ENCODE peak calls at places on chromosomes 16 and 17, in seven cellular contexts. A is pancreas; V is left ventricle myocardium inferior; D is right atrium auricular region; N is adrenal gland; C is CD8-positive, alpha-beta T cell; H is brain microvascular endothelial cell. J is an unnamed sample. For H3K27me3, the result is how much of the 10 kb centered on the place peaks cover.

GRCh38 chr17:55266958-55267688 is 2.4 kb downstream of the HLF start:
- DNase-seq in A (no peak), V (no peak), D (no peak), N (no peak), C (no peak), H (no peak), J (no peak)

GRCh38 chr17:37555386-37555785 is 53.8 kb downstream of the SYNRG start:
- DNase-seq in A (no peak), V (no peak), D (no peak), N (no peak), C (no peak), H (no peak), J (no peak)

GRCh38 chr16:84795338-84796053 is 24.3 kb upstream of the CRISPLD2 start:
- DNase-seq in A (peak), V (peak), D (peak), N (peak), C (no peak), H (peak), J (peak)

GRCh38 chr16:89921699-89922476 is 1.3 kb upstream of the TUBB3 start:
- DNase-seq in A (no peak), V (peak), D (peak), N (peak), C (no peak), H (peak), J (peak)

GRCh38 chr17:50087246-50087911 is 7.8 kb upstream of the PDK2 start:
- DNase-seq in A (peak), V (peak), D (peak), N (peak), C (peak), H (peak), J (peak)

GRCh38 chr16:53766304-53767016 is 62.5 kb downstream of the FTO start:
- DNase-seq in A (no peak), V (no peak), D (no peak), N (peak), C (no peak), H (peak), J (no peak)

GRCh38 chr17:2192367-2193028 is 111.1 kb downstream of the SMG6 start:
- DNase-seq in A (no peak), V (no peak), D (no peak), N (no peak), C (peak), H (peak), J (no peak)

GRCh38 chr17:70144260-70144846 is 25.0 kb upstream of the KCNJ2 start:
- DNase-seq in A (no peak), V (no peak), D (no peak), N (no peak), C (no peak), H (no peak), J (no peak)

GRCh38 chr16:25089346-25089745 is 22.2 kb upstream of the LCMT1 start:
- DNase-seq in A (no peak), V (no peak), D (no peak), N (no peak), C (no peak), H (no peak), J (no peak)

GRCh38 chr16:1102921-1103648 is 7.0 kb upstream of the C1QTNF8 start:
- DNase-seq in A (peak), V (peak), D (peak), N (peak), C (peak), H (no peak), J (peak)

GRCh38 chr17:3973498-3974137 is 9.4 kb upstream of the ATP2A3 start:
- DNase-seq in A (no peak), V (no peak), D (no peak), N (no peak), C (no peak), H (no peak), J (no peak)

GRCh38 chr16:52546291-52546941 is 527 bp downstream of the TOX3 start:
- DNase-seq in A (no peak), V (no peak), D (no peak), N (no peak), C (no peak), H (no peak), J (no peak)

GRCh38 chr17:81951785-81952684 is 5.0 kb upstream of the MYADML2 start:
- DNase-seq in A (no peak), V (no peak), D (no peak), N (no peak), C (no peak), H (no peak), J (no peak)

GRCh38 chr17:47955497-47956461 is 1.9 kb downstream of the PRR15L start:
- DNase-seq in A (peak), V (no peak), D (no peak), N (no peak), C (no peak), H (no peak), J (peak)

GRCh38 chr17:1039119-1039507 is 42.2 kb downstream of the TIMM22 start:
- DNase-seq in A (no peak), V (no peak), D (no peak), N (no peak), C (no peak), H (no peak), J (no peak)

GRCh38 chr16:14458576-14458975 is 171.5 kb downstream of the PARN start:
- DNase-seq in A (no peak), V (no peak), D (no peak), N (no peak), C (no peak), H (no peak), J (no peak)

GRCh38 chr16:51062039-51062438 is 89.0 kb downstream of the SALL1 start:
- DNase-seq in A (no peak), V (no peak), D (no peak), N (no peak), C (no peak), H (no peak), J (no peak)

GRCh38 chr17:1104222-1104621 is 75.6 kb downstream of the ABR start:
- DNase-seq in A (no peak), V (peak), D (peak), N (peak), C (no peak), H (no peak), J (no peak)

GRCh38 chr16:3754304-3754703 is 37.0 kb upstream of the TRAP1 start:
- DNase-seq in A (no peak), V (no peak), D (no peak), N (no peak), C (no peak), H (no peak), J (no peak)

GRCh38 chr17:34756670-34757021 is 177.3 kb downstream of the TMEM132E start:
- DNase-seq in A (no peak), V (no peak), D (no peak), N (peak), C (no peak), H (no peak), J (no peak)

GRCh38 chr16:14486520-14487303 is 143.3 kb downstream of the PARN start:
- DNase-seq in A (peak), V (peak), D (peak), N (peak), C (no peak), H (peak), J (peak)

GRCh38 chr17:52145496-52145895 is 13.0 kb downstream of the CA10 start:
- DNase-seq in A (no peak), V (no peak), D (no peak), N (no peak), C (no peak), H (no peak), J (no peak)

GRCh38 chr16:49510676-49511305 is 137.2 kb downstream of the C16orf78 start:
- DNase-seq in A (no peak), V (no peak), D (no peak), N (no peak), C (no peak), H (no peak), J (no peak)

GRCh38 chr17:67829331-67829730 is 4.0 kb downstream of the BPTF start:
- DNase-seq in A (no peak), V (no peak), D (peak), N (no peak), C (peak), H (no peak), J (no peak)

GRCh38 chr17:75854111-75854748 is 905 bp downstream of the WBP2 start:
- DNase-seq in A (peak), V (no peak), D (no peak), N (peak), C (no peak), H (peak), J (no peak)

GRCh38 chr17:4852504-4853075 is 19.4 kb downstream of the MINK1 start:
- DNase-seq in A (peak), V (no peak), D (no peak), N (peak), C (no peak), H (peak), J (no peak)

GRCh38 chr16:66260522-66261290 is 105.8 kb upstream of the CDH5 start:
- DNase-seq in A (no peak), V (no peak), D (no peak), N (no peak), C (no peak), H (no peak), J (no peak)

GRCh38 chr17:69714659-69715058 is 300.2 kb downstream of the MAP2K6 start:
- DNase-seq in A (no peak), V (no peak), D (no peak), N (no peak), C (no peak), H (no peak), J (no peak)

GRCh38 chr16:1965610-1966009 is 984 bp upstream of the RPS2 start:
- DNase-seq in A (no peak), V (no peak), D (no peak), N (no peak), C (no peak), H (no peak), J (no peak)

GRCh38 chr16:54051821-54052220 is 234.8 kb downstream of the IRX3 start:
- DNase-seq in A (no peak), V (no peak), D (no peak), N (no peak), C (no peak), H (no peak), J (no peak)

GRCh38 chr17:78407387-78407990 is 29.0 kb downstream of the PGS1 start:
- DNase-seq in A (no peak), V (no peak), D (no peak), N (no peak), C (no peak), H (no peak), J (no peak)

GRCh38 chr17:68581863-68582645 is 19.1 kb downstream of the FAM20A start:
- DNase-seq in A (no peak), V (no peak), D (no peak), N (no peak), C (no peak), H (no peak), J (peak)

GRCh38 chr17:39082482-39082881 is 69.0 kb downstream of the PLXDC1 start:
- DNase-seq in A (no peak), V (no peak), D (no peak), N (no peak), C (no peak), H (peak), J (no peak)

GRCh38 chr17:29596811-29597210 is 3.9 kb downstream of the ANKRD13B start:
- DNase-seq in A (no peak), V (no peak), D (no peak), N (no peak), C (no peak), H (no peak), J (no peak)

GRCh38 chr16:77443834-77444460 is 9.1 kb upstream of the ADAMTS18 start:
- DNase-seq in A (no peak), V (no peak), D (no peak), N (no peak), C (no peak), H (no peak), J (no peak)

GRCh38 chr17:65123757-65124675 is 13.2 kb upstream of the RGS9 start:
- DNase-seq in A (no peak), V (no peak), D (no peak), N (no peak), C (no peak), H (no peak), J (no peak)

GRCh38 chr16:84593825-84594724 is 23.8 kb downstream of the COTL1 start:
- DNase-seq in A (no peak), V (no peak), D (no peak), N (no peak), C (peak), H (no peak), J (peak)

GRCh38 chr16:351804-352520 is 561 bp downstream of the AXIN1 start:
- DNase-seq in A (peak), V (peak), D (no peak), N (no peak), C (no peak), H (no peak), J (no peak)

GRCh38 chr17:9769036-9769695 is 22.2 kb downstream of the DHRS7C start:
- DNase-seq in A (no peak), V (no peak), D (peak), N (no peak), C (no peak), H (no peak), J (no peak)

GRCh38 chr17:9767432-9767991 is 23.9 kb downstream of the DHRS7C start:
- DNase-seq in A (no peak), V (no peak), D (no peak), N (no peak), C (no peak), H (no peak), J (no peak)

GRCh38 chr17:9771465-9771864 is 19.9 kb downstream of the DHRS7C start:
- DNase-seq in A (no peak), V (no peak), D (no peak), N (no peak), C (no peak), H (no peak), J (no peak)

GRCh38 chr17:9766970-9767369 is 24.4 kb downstream of the DHRS7C start:
- DNase-seq in A (no peak), V (no peak), D (no peak), N (no peak), C (no peak), H (no peak), J (no peak)

DNA sequence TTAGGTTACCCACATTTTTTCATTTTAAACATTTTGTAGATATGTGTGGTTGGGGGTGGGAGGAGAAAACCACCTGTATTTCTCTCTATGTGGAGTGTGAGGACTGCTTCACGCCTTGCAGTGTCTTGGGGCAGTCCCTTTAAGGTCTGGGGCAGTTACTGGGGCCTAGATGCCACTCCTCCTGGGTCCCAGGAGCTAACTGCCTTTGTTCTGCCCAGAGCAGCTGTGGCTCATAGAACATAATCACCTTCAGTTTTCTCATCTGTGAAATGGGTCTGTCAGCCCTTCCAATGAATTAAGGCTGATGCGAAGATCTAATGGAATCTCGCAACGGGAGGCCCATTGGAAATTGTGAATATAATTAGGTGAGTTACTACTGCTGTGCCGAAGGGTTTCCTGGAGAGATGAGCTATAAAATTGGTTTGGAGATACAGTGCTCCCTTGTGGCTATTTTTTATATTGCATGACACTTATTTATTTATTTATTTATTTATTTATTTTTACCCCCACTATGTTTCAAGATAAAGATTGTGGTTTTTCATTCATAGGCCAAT is 22.9 kb downstream of the DHRS7C start:
- DNase-seq in A (no peak), V (no peak), D (no peak), N (no peak), C (no peak), H (no peak), J (no peak)
- TF ChIP-seq CTCF in A (peak), V (peak), D (peak), N (peak), C (peak), H (peak), J (no peak)

GRCh38 chr17:12438813-12439586 is 226.7 kb upstream of the MYOCD start:
- DNase-seq in A (no peak), V (no peak), D (no peak), N (no peak), C (no peak), H (no peak), J (no peak)
- H3K27ac ChIP-seq in A (no peak), V (no peak), D (no peak), N (no peak), C (no peak), H (no peak), J (no peak)

GRCh38 chr16:86479419-86479818 is 30.9 kb upstream of the FOXF1 start:
- DNase-seq in A (no peak), V (no peak), D (no peak), N (peak), C (no peak), H (no peak), J (no peak)

GRCh38 chr16:86480444-86480843 is 29.9 kb upstream of the FOXF1 start:
- DNase-seq in A (no peak), V (no peak), D (no peak), N (no peak), C (no peak), H (no peak), J (no peak)

GRCh38 chr16:86484240-86484639 is 26.1 kb upstream of the FOXF1 start:
- DNase-seq in A (no peak), V (no peak), D (no peak), N (no peak), C (no peak), H (no peak), J (no peak)

GRCh38 chr16:86478779-86479178 is 31.5 kb upstream of the FOXF1 start:
- DNase-seq in A (no peak), V (no peak), D (no peak), N (no peak), C (no peak), H (no peak), J (no peak)

GRCh38 chr16:86481607-86482006 is 28.7 kb upstream of the FOXF1 start:
- DNase-seq in A (no peak), V (no peak), D (no peak), N (no peak), C (no peak), H (no peak), J (no peak)
- H3K27me3 ChIP-seq in A (under half), V (half or more), D (under half), N (under half), C (under half), H (under half), J (under half)

GRCh38 chr17:80142929-80143328 is 4.0 kb downstream of the EIF4A3 start:
- DNase-seq in A (no peak), V (no peak), D (no peak), N (no peak), C (no peak), H (no peak), J (no peak)
- TF ChIP-seq CTCF in A (no peak), V (no peak), D (no peak), N (no peak), C (no peak), H (no peak), J (no peak)

DNA sequence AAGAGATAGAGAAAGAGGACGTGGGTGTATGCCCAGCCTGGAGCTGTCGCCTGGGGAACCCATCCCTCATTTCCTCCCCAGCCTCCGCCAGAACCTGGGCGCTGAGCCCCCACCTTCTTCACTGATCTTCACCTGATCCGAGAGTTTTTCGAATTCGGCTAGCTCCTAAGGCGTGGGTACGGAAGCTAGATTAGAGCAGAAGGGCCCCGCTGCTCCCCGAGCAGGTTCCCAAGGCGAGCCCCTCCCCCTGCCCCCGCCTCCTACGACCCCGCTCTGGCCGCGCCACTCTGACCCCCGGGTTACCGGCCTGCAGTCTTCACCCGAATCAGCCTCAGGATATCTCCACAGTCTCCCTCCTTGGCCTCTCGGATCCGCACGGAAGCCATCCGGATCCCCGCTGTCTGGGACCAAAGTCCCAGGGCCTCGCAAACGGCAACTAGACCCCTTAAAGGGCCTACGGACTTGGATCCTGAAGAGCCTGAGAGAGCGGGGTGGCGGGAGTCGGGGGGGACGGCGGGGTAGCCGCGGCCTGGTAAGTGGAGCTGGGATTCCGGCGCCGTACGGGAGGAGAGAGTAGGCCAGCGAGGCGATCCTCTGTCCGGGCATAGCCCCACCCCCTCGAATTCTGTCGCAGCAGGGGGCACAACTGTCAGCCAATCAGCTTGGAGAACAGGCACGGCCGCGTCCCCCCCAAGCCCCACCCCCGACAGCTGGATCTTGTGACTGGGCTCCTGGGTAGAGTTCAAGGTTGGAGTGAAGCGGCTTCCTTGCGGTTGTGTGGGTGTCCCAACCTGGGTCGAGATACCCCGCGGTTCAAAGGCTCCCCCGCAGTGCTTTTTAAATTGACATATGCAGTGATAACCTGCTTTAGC is at the start of gene SAT2:
- DNase-seq in A (peak), V (peak), D (peak), N (peak), C (peak), H (peak), J (peak)
- H3K27ac ChIP-seq in A (peak), V (peak), D (peak), N (peak), C (peak), H (peak), J (peak)

DNA sequence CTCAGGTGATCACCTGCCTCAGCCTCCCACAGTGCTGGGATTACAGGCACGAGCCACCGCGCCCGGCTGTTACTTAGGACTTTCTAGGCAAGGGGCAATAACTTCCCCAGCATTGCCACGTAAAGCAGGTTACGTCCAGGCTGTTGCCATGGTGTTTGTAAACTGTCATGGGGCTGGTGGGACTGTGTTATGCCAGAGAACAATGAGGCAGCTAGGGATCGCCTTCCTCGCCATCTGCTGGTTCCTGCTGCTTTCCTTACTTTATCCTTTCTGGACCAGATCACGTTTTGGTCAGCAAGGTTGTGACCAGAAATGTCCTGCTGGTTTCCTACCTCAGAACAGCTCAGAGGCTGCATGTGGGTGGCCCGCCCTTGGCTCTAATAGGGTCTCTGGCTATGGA is 28.4 kb upstream of the ZC3H18 start:
- DNase-seq in A (no peak), V (no peak), D (no peak), N (no peak), C (no peak), H (no peak), J (no peak)
- H3K27me3 ChIP-seq in A (under half), V (half or more), D (under half), N (under half), C (under half), H (under half), J (under half)

GRCh38 chr17:40791808-40792436 is 7.8 kb downstream of the KRT28 start:
- DNase-seq in A (no peak), V (no peak), D (no peak), N (no peak), C (no peak), H (peak), J (no peak)
- TF ChIP-seq CTCF in A (no peak), V (peak), D (peak), N (peak), C (peak), H (peak), J (peak)

GRCh38 chr17:19539040-19539399 is 5.4 kb downstream of the SLC47A1 start:
- DNase-seq in A (no peak), V (no peak), D (no peak), N (peak), C (no peak), H (no peak), J (no peak)

GRCh38 chr17:19540706-19541370 is 7.2 kb downstream of the SLC47A1 start:
- DNase-seq in A (no peak), V (no peak), D (no peak), N (no peak), C (no peak), H (no peak), J (no peak)

GRCh38 chr17:19537116-19537515 is 3.5 kb downstream of the SLC47A1 start:
- DNase-seq in A (no peak), V (no peak), D (no peak), N (peak), C (no peak), H (no peak), J (no peak)

GRCh38 chr17:19539841-19540311 is 6.2 kb downstream of the SLC47A1 start:
- DNase-seq in A (no peak), V (no peak), D (no peak), N (peak), C (no peak), H (no peak), J (no peak)

GRCh38 chr17:19538095-19539039 is 4.7 kb downstream of the SLC47A1 start:
- DNase-seq in A (peak), V (peak), D (no peak), N (peak), C (no peak), H (no peak), J (peak)
- H3K27ac ChIP-seq in A (peak), V (peak), D (no peak), N (peak), C (no peak), H (no peak), J (peak)

J was measured in lung.